ENCODE peak calls at places on chromosomes 2 and 18, in four cellular contexts. V is fibroblast of lung, K is heart left ventricle, Z is fibroblast of the aortic adventitia. T is an unnamed sample.
A peak's percentile ranks its signal among the peaks of the same experiment; 100 is the strongest.

GRCh38 chr18:74914052-74914591 is 294.8 kb downstream of the PTGR3 start:
- DNase-seq in K (no peak), Z (no peak), V (no peak), T (no peak)

GRCh38 chr2:673615-674318 is 3.4 kb downstream of the TMEM18 start:
- DNase-seq in V (peak; percentile 16), Z (peak; percentile 63), K (no peak), T (no peak)

GRCh38 chr2:241803387-241804325 is 5.3 kb upstream of the NEU4 start:
- DNase-seq in Z (peak; percentile 44), V (peak; percentile 32), K (peak; percentile 74), T (no peak)

GRCh38 chr18:73942956-73943355 is 204.7 kb downstream of the FBXO15 start:
- DNase-seq in V (no peak), K (no peak), Z (no peak), T (no peak)

GRCh38 chr2:218010116-218010837 is 7.5 kb upstream of the TNS1 start:
- DNase-seq in V (peak; percentile 51), Z (no peak), K (peak; percentile 59), T (no peak)

GRCh38 chr2:239807568-239807967 is 217.6 kb downstream of the NDUFA10 start:
- DNase-seq in Z (no peak), V (no peak), K (no peak), T (no peak)

GRCh38 chr18:48410095-48410920 is 1.1 kb upstream of the ZBTB7C start:
- DNase-seq in V (peak; percentile 79), Z (peak; percentile 69), K (peak; percentile 94), T (no peak)

GRCh38 chr2:24492283-24493272 is 1.5 kb downstream of the NCOA1 start:
- DNase-seq in V (peak; percentile 51), K (no peak), Z (peak; percentile 42), T (no peak)

GRCh38 chr2:230394301-230394700 is 21.7 kb upstream of the SP100 start:
- DNase-seq in Z (no peak), V (no peak), K (no peak), T (no peak)

GRCh38 chr18:6941988-6942387 is 175.6 kb downstream of the LAMA1 start:
- DNase-seq in V (no peak), K (no peak), Z (no peak), T (no peak)

GRCh38 chr18:7177131-7177744 is 53.7 kb upstream of the LRRC30 start:
- DNase-seq in V (peak; percentile 87), K (no peak), Z (peak; percentile 63), T (peak; percentile 44)

GRCh38 chr2:2291500-2292260 is 39.4 kb downstream of the MYT1L start:
- DNase-seq in K (no peak), Z (no peak), V (no peak), T (no peak)

GRCh38 chr2:58215429-58215828 is 25.7 kb downstream of the FANCL start:
- DNase-seq in K (no peak), Z (peak; percentile 55), V (peak; percentile 66), T (no peak)

GRCh38 chr18:43744960-43745740 is 467.9 kb upstream of the SYT4 start:
- DNase-seq in K (no peak), V (no peak), Z (no peak), T (no peak)

GRCh38 chr2:178258916-178259315 is 64.6 kb downstream of the OSBPL6 start:
- DNase-seq in Z (no peak), V (no peak), K (no peak), T (no peak)

GRCh38 chr2:102289129-102289528 is 22.2 kb upstream of the IL1RL1 start:
- DNase-seq in K (no peak), V (no peak), Z (no peak), T (no peak)

GRCh38 chr2:223835701-223836532 is 1.5 kb downstream of the AP1S3 start:
- DNase-seq in K (no peak), V (no peak), Z (no peak), T (no peak)

GRCh38 chr2:186561467-186562208 is 28.2 kb upstream of the ITGAV start:
- DNase-seq in V (no peak), K (no peak), Z (no peak), T (no peak)

GRCh38 chr2:216909541-216910175 is 49.8 kb upstream of the TNP1 start:
- DNase-seq in V (no peak), Z (no peak), K (no peak), T (no peak)

GRCh38 chr2:138244400-138245001 is 257.1 kb upstream of the SPOPL start:
- DNase-seq in K (no peak), V (no peak), Z (peak; percentile 52), T (no peak)

GRCh38 chr18:31513189-31513907 is 15.4 kb downstream of the DSG2 start:
- DNase-seq in V (peak; percentile 21), Z (peak; percentile 11), K (no peak), T (no peak)

GRCh38 chr2:123840016-123840415 is 185.1 kb upstream of the CNTNAP5 start:
- DNase-seq in K (no peak), V (no peak), Z (no peak), T (no peak)
- TF ChIP-seq CTCF in K (no peak), V (no peak), Z (no peak), T (no peak)

GRCh38 chr18:12645264-12645663 is 12.6 kb downstream of the SPIRE1 start:
- DNase-seq in V (no peak), K (no peak), Z (no peak), T (no peak)
- H3K4me3 ChIP-seq in V (no peak overlapping the region), K (no peak overlapping the region), Z (no peak overlapping the region), T (no peak overlapping the region)

GRCh38 chr2:60275958-60276357 is 277.5 kb downstream of the BCL11A start:
- DNase-seq in Z (no peak), V (no peak), K (no peak), T (no peak)
- TF ChIP-seq CTCF in Z (no peak), V (no peak), K (no peak), T (no peak)

GRCh38 chr2:191692502-191693115 is 14.7 kb downstream of the NABP1 start:
- DNase-seq in K (no peak), V (no peak), Z (peak; percentile 68), T (no peak)
- H3K4me3 ChIP-seq in K (no peak overlapping the region), V (no peak overlapping the region), Z (no peak overlapping the region), T (no peak overlapping the region)

GRCh38 chr2:104444840-104445239 is 409.1 kb upstream of the POU3F3 start:
- DNase-seq in V (no peak), Z (no peak), K (no peak), T (no peak)

GRCh38 chr2:104448661-104449410 is 405.1 kb upstream of the POU3F3 start:
- DNase-seq in Z (no peak), K (no peak), V (no peak), T (no peak)

GRCh38 chr2:104444392-104444791 is 409.5 kb upstream of the POU3F3 start:
- DNase-seq in V (no peak), K (no peak), Z (no peak), T (no peak)

GRCh38 chr2:104452558-104452957 is 401.4 kb upstream of the POU3F3 start:
- DNase-seq in K (no peak), V (no peak), Z (no peak), T (no peak)

DNA sequence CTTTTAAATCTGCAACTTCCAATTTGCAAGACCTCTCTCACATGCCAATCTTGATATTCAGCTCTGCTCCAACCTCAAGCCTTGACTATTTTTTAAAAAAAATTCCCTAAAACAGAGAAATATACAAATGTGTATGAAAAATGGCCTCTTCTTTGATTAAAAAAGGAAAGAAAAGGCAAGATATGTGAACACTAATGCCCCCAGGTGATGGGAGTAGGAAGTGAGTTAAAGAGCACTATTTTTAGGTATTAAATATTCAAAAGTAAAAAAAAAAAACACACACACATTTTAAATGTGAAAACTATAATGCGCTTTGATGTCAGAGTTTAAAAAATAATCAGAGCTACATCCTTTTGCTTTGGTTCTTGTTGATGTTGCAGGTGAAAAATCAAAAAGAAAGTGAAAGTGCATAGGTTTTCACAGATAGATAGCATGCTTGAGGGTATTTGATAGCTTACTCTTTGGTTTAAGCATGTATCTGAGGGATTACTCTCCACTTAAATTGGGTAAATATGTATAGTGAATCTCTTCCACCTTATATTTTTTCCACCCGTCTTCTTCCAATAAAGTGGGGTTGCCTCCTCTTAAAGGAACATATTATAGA is 406.0 kb upstream of the POU3F3 start:
- DNase-seq in K (no peak), V (no peak), Z (no peak), T (no peak)
- TF ChIP-seq CTCF in K (no peak), V (no peak), Z (no peak), T (no peak)

DNA sequence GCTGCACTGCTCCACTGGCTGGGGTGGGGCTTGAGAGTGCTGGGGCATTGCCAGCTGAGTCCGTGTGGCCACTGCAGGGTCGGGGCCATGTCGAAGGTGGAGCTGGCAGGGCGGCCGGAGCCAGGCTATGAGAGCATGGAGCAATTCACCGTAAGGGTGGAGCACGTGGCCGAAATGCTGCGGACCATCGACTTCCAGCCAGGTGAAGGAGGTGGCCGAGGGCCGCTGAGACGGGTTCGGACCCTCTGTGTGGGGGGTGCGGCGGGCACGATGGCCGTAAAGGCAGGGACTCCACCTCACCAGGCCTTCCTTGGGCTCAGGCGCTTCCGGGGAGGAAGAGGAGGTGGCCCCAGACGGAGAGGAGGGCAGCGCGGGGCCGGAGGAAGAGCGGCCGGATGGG is 2.1 kb downstream of the UCN start:
- DNase-seq in V (no peak), Z (no peak), K (no peak), T (no peak)
- H3K4me3 ChIP-seq in V (no peak overlapping the region), Z (no peak overlapping the region), K (no peak overlapping the region), T (no peak overlapping the region)

GRCh38 chr2:114614599-114614998 is 172.2 kb downstream of the DPP10 start:
- DNase-seq in K (no peak), Z (no peak), V (no peak), T (no peak)
- TF ChIP-seq CTCF in K (no peak), Z (no peak), V (no peak), T (no peak)

T was measured in AG04449.